ENCODE peak calls at places on chromosomes 12 and 14, in six cellular contexts. H, K, D, Q, F and E are unnamed samples.

GRCh38 chr14:75905505-75905904 is 76.3 kb downstream of the TGFB3 start:
- DNase-seq in H (no peak), K (no peak), F (no peak), D (peak), Q (peak), E (peak)

GRCh38 chr12:4272014-4272975 is 1.3 kb upstream of the CCND2 start:
- DNase-seq in F (peak), K (peak), D (peak), Q (peak), H (peak), E (peak)

GRCh38 chr12:123263196-123263817 is 8.3 kb downstream of the CDK2AP1 start:
- DNase-seq in K (no peak), D (no peak), F (no peak), H (no peak), Q (no peak), E (no peak)

GRCh38 chr12:47276253-47277070 is 196.7 kb upstream of the AMIGO2 start:
- DNase-seq in F (no peak), D (peak), Q (peak), H (no peak), K (no peak), E (peak)

GRCh38 chr14:98182385-98183055 is 1089.5 kb downstream of the BCL11B start:
- DNase-seq in F (no peak), D (peak), Q (no peak), H (peak), K (no peak), E (no peak)

GRCh38 chr12:104276192-104277131 is 27.1 kb upstream of the EID3 start:
- DNase-seq in Q (peak), F (no peak), D (no peak), K (no peak), H (no peak), E (no peak)

GRCh38 chr12:77213316-77213715 is 147.9 kb upstream of the E2F7 start:
- DNase-seq in F (no peak), K (no peak), H (no peak), D (peak), Q (peak), E (peak)

GRCh38 chr14:57533214-57533613 is 39.6 kb upstream of the CCDC198 start:
- DNase-seq in F (no peak), D (peak), Q (peak), K (no peak), H (no peak), E (no peak)

GRCh38 chr12:95118138-95118787 is 44.8 kb upstream of the NR2C1 start:
- DNase-seq in Q (peak), F (no peak), D (peak), H (no peak), K (no peak), E (peak)

GRCh38 chr12:12685305-12685704 is 10.7 kb downstream of the GPR19 start:
- DNase-seq in F (no peak), Q (no peak), H (no peak), D (no peak), K (no peak), E (no peak)

GRCh38 chr12:38921025-38921677 is 15.8 kb upstream of the CPNE8 start:
- DNase-seq in D (peak), K (peak), H (peak), F (peak), Q (peak), E (peak)

GRCh38 chr14:88986146-88986841 is 161.8 kb downstream of the TTC8 start:
- DNase-seq in F (no peak), K (no peak), D (peak), Q (peak), H (no peak), E (no peak)

GRCh38 chr12:52199294-52199920 is 7.6 kb upstream of the KRT80 start:
- DNase-seq in Q (no peak), K (no peak), D (no peak), H (no peak), F (no peak), E (no peak)

GRCh38 chr12:95637471-95638155 is 86.3 kb upstream of the USP44 start:
- DNase-seq in D (peak), H (no peak), F (no peak), Q (peak), K (no peak), E (peak)

GRCh38 chr12:121792607-121793500 is 634 bp downstream of the RHOF start:
- DNase-seq in K (no peak), D (no peak), F (peak), Q (no peak), H (peak), E (no peak)

GRCh38 chr12:104722541-104723534 is 235.3 kb downstream of the SLC41A2 start:
- DNase-seq in K (no peak), H (no peak), D (no peak), F (peak), Q (no peak), E (peak)

GRCh38 chr12:112303004-112303403 is 79.2 kb downstream of the HECTD4 start:
- DNase-seq in F (no peak), K (no peak), Q (peak), D (peak), H (peak), E (peak)

GRCh38 chr14:77681196-77682157 is 26.3 kb downstream of the ALKBH1 start:
- DNase-seq in Q (peak), F (no peak), K (no peak), H (no peak), D (peak), E (no peak)

GRCh38 chr12:97940629-97941028 is 478.0 kb downstream of the RMST start:
- DNase-seq in K (no peak), D (no peak), H (no peak), F (no peak), Q (no peak), E (no peak)

GRCh38 chr12:74999474-74999873 is 210.2 kb downstream of the KCNC2 start:
- DNase-seq in F (no peak), H (no peak), D (no peak), K (no peak), Q (no peak), E (no peak)

GRCh38 chr12:123131879-123132402 is 18.9 kb downstream of the PITPNM2 start:
- DNase-seq in H (no peak), K (no peak), D (no peak), Q (no peak), F (no peak), E (no peak)

GRCh38 chr12:69243099-69244084 is 4.0 kb downstream of the CPSF6 start:
- DNase-seq in D (no peak), H (no peak), F (no peak), Q (no peak), K (no peak), E (no peak)

GRCh38 chr12:9043766-9044165 is 54.4 kb downstream of the KLRG1 start:
- DNase-seq in F (no peak), K (no peak), H (no peak), Q (no peak), D (no peak), E (no peak)

GRCh38 chr12:1760566-1761382 is 59.6 kb upstream of the LRTM2 start:
- DNase-seq in K (no peak), F (no peak), Q (peak), D (peak), H (no peak), E (peak)

GRCh38 chr14:55446127-55446736 is 5.8 kb upstream of the TBPL2 start:
- DNase-seq in H (peak), Q (peak), D (peak), F (peak), K (peak), E (peak)

GRCh38 chr14:101464310-101464983 is 96.8 kb upstream of the DIO3 start:
- DNase-seq in F (no peak), H (no peak), K (peak), Q (no peak), D (no peak), E (no peak)

GRCh38 chr12:6697584-6698351 is 2.8 kb downstream of the PIANP start:
- DNase-seq in D (peak), K (no peak), Q (peak), H (no peak), F (peak), E (peak)

GRCh38 chr14:61609885-61610284 is 85.4 kb upstream of the HIF1A start:
- DNase-seq in Q (no peak), H (no peak), D (peak), F (no peak), K (no peak), E (no peak)

GRCh38 chr14:100530270-100531072 is 56.7 kb downstream of the BEGAIN start:
- DNase-seq in Q (peak), H (no peak), K (no peak), F (no peak), D (no peak), E (no peak)

GRCh38 chr12:117034249-117034648 is 65.0 kb downstream of the TESC start:
- DNase-seq in Q (no peak), K (no peak), H (no peak), D (no peak), F (no peak), E (no peak)

GRCh38 chr12:101009274-101009673 is 200.8 kb downstream of the SLC5A8 start:
- DNase-seq in F (no peak), H (no peak), D (no peak), Q (no peak), K (no peak), E (no peak)

GRCh38 chr12:27840229-27840999 is 60.4 kb upstream of the MANSC4 start:
- DNase-seq in F (no peak), Q (peak), D (peak), K (no peak), H (no peak), E (peak)

GRCh38 chr14:95562892-95563685 is 28.2 kb downstream of the GLRX5 start:
- DNase-seq in Q (peak), F (no peak), D (peak), H (no peak), K (no peak), E (peak)

GRCh38 chr12:66482880-66483279 is 180.6 kb downstream of the HELB start:
- DNase-seq in F (no peak), Q (no peak), D (no peak), K (no peak), H (no peak), E (no peak)

GRCh38 chr12:26991826-26992225 is 22.4 kb downstream of the TM7SF3 start:
- DNase-seq in H (no peak), K (no peak), D (no peak), Q (no peak), F (no peak), E (no peak)

GRCh38 chr12:43288666-43289065 is 263.3 kb downstream of the ADAMTS20 start:
- DNase-seq in H (no peak), K (no peak), F (no peak), Q (peak), D (no peak), E (peak)